ENCODE peak calls at places on chromosomes 5 and 9, in eight cellular contexts. E, L, G, P, F, V, A and C are unnamed samples.

GRCh38 chr9:20084125-20084524 is 295.3 kb upstream of the SLC24A2 start:
- DNase-seq in E (no peak), L (no peak), G (no peak), P (no peak), F (no peak), V (no peak), A (no peak), C (no peak)

GRCh38 chr9:107749787-107750444 is 260.3 kb upstream of the KLF4 start:
- DNase-seq in E (peak), L (peak), G (peak), P (no peak), F (no peak), V (peak), A (peak), C (peak)

GRCh38 chr5:161273410-161273809 is 273.1 kb downstream of the GABRB2 start:
- DNase-seq in E (no peak), L (no peak), G (no peak), P (no peak), F (no peak), V (no peak), A (no peak), C (no peak)

GRCh38 chr5:124961517-124961916 is 215.1 kb upstream of the ZNF608 start:
- DNase-seq in E (no peak), L (no peak), G (no peak), P (no peak), F (no peak), V (no peak), A (no peak), C (no peak)

GRCh38 chr9:105126233-105126632 is 118.2 kb upstream of the SLC44A1 start:
- DNase-seq in E (no peak), L (no peak), G (no peak), P (no peak), F (no peak), V (no peak), A (no peak), C (no peak)

GRCh38 chr9:115855458-115856133 is 298.0 kb upstream of the PAPPA start:
- DNase-seq in E (no peak), L (no peak), G (no peak), P (no peak), F (no peak), V (no peak), A (no peak), C (no peak)

GRCh38 chr5:177966839-177967167 is 29.2 kb downstream of the PROP1 start:
- DNase-seq in E (no peak), L (no peak), G (no peak), P (no peak), F (no peak), V (no peak), A (no peak), C (no peak)

GRCh38 chr9:715743-716400 is 125.6 kb upstream of the DMRT1 start:
- DNase-seq in E (peak), L (no peak), G (no peak), P (no peak), F (no peak), V (peak), A (no peak), C (no peak)

GRCh38 chr5:82494942-82495341 is 216.8 kb upstream of the RPS23 start:
- DNase-seq in E (no peak), L (no peak), G (no peak), P (no peak), F (no peak), V (no peak), A (no peak), C (no peak)

GRCh38 chr5:111043712-111044506 is 27.6 kb upstream of the TSLP start:
- DNase-seq in E (no peak), L (no peak), G (no peak), P (no peak), F (no peak), V (no peak), A (no peak), C (no peak)

GRCh38 chr5:160133071-160133917 is 14.0 kb upstream of the PWWP2A start:
- DNase-seq in E (no peak), L (no peak), G (no peak), P (no peak), F (no peak), V (no peak), A (no peak), C (no peak)

GRCh38 chr5:62475072-62475471 is 62.5 kb downstream of the IPO11 start:
- DNase-seq in E (no peak), L (no peak), G (no peak), P (no peak), F (no peak), V (no peak), A (peak), C (no peak)

GRCh38 chr5:37738057-37738691 is 101.7 kb downstream of the GDNF start:
- DNase-seq in E (no peak), L (no peak), G (no peak), P (no peak), F (no peak), V (peak), A (peak), C (no peak)

GRCh38 chr5:56088431-56088949 is 93.7 kb upstream of the IL6ST start:
- DNase-seq in E (no peak), L (no peak), G (no peak), P (no peak), F (no peak), V (no peak), A (no peak), C (no peak)

GRCh38 chr5:96663608-96664007 is 1.4 kb downstream of the CAST start:
- DNase-seq in E (peak), L (no peak), G (no peak), P (no peak), F (no peak), V (no peak), A (no peak), C (no peak)

GRCh38 chr9:98050351-98050750 is 6.2 kb upstream of the NANS start:
- DNase-seq in E (no peak), L (no peak), G (no peak), P (no peak), F (no peak), V (no peak), A (no peak), C (no peak)

GRCh38 chr9:31637265-31637664 is 747.2 kb upstream of the ACO1 start:
- DNase-seq in E (no peak), L (no peak), G (no peak), P (no peak), F (no peak), V (no peak), A (no peak), C (no peak)

GRCh38 chr5:77806213-77806843 is 30.2 kb upstream of the TBCA start:
- DNase-seq in E (no peak), L (no peak), G (no peak), P (no peak), F (no peak), V (no peak), A (no peak), C (no peak)

GRCh38 chr5:150636391-150637244 is 3.8 kb upstream of the SYNPO start:
- DNase-seq in E (peak), L (peak), G (no peak), P (no peak), F (no peak), V (no peak), A (no peak), C (peak)

GRCh38 chr9:127445851-127446719 is 5.1 kb downstream of the RPL12 start:
- DNase-seq in E (no peak), L (no peak), G (no peak), P (no peak), F (no peak), V (no peak), A (no peak), C (no peak)

GRCh38 chr9:76419782-76420380 is 25.7 kb upstream of the RFK start:
- DNase-seq in E (no peak), L (no peak), G (no peak), P (no peak), F (no peak), V (peak), A (peak), C (no peak)

GRCh38 chr9:69168709-69169217 is 5.3 kb upstream of the TJP2 start:
- DNase-seq in E (peak), L (peak), G (no peak), P (peak), F (no peak), V (peak), A (no peak), C (no peak)

GRCh38 chr5:140673187-140673976 is at the start of gene DND1:
- DNase-seq in E (no peak), L (no peak), G (no peak), P (no peak), F (no peak), V (no peak), A (no peak), C (no peak)

GRCh38 chr5:97297063-97297715 is 114.1 kb upstream of the RIOK2 start:
- DNase-seq in E (no peak), L (peak), G (no peak), P (peak), F (peak), V (peak), A (peak), C (no peak)

GRCh38 chr5:180809403-180810209 is 7.0 kb upstream of the MGAT1 start:
- DNase-seq in E (peak), L (peak), G (peak), P (peak), F (peak), V (peak), A (peak), C (peak)

GRCh38 chr5:103667068-103667467 is 104.5 kb upstream of the NUDT12 start:
- DNase-seq in E (no peak), L (no peak), G (no peak), P (no peak), F (no peak), V (no peak), A (no peak), C (no peak)

GRCh38 chr9:94912700-94913249 is 186.3 kb downstream of the AOPEP start:
- DNase-seq in E (no peak), L (no peak), G (no peak), P (no peak), F (no peak), V (peak), A (peak), C (no peak)

GRCh38 chr5:83983852-83984251 is 263.2 kb upstream of the HAPLN1 start:
- DNase-seq in E (no peak), L (no peak), G (no peak), P (no peak), F (no peak), V (no peak), A (no peak), C (no peak)

GRCh38 chr9:133459476-133460404 is at the start of gene CACFD1:
- DNase-seq in E (peak), L (peak), G (peak), P (peak), F (peak), V (peak), A (peak), C (peak)

GRCh38 chr5:2133080-2133479 is 250.4 kb upstream of the IRX4 start:
- DNase-seq in E (no peak), L (no peak), G (no peak), P (no peak), F (no peak), V (no peak), A (no peak), C (no peak)

GRCh38 chr5:13248236-13248635 is 696.3 kb downstream of the DNAH5 start:
- DNase-seq in E (no peak), L (no peak), G (no peak), P (no peak), F (no peak), V (no peak), A (no peak), C (no peak)

DNA sequence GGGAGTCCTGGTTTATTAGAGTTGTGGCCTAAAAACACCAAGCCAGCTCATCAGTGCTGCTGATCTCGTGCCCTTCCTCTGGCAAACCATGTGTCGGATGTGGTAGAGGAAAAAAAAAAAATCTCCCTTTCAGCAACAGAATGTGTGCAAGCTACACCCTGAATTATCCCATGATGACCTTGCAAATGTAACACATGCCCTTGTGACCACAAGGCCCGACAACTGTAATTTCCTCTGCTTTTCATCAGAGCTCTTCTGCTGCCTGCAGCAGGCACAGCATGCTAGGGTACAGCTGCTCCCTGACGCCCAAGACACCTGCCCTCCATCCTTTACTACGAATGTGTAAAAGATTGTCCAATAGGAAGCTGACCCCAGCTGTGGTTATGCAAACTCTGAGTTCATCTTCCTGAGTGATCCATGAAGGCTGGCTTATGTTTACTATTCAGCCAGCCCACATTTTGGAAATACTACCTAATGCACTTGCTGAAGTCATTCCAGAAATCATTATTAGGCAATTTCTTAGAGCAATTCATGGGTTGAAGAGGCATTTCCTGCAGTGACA is 14.6 kb upstream of the BNC2 start:
- DNase-seq in E (no peak), L (peak), G (no peak), P (no peak), F (no peak), V (no peak), A (no peak), C (peak)
- TF ChIP-seq POLR2AphosphoS5 in E (no peak), L (no peak), G (no peak), P (no peak), F (no peak), V (no peak), A (no peak), C (peak)

GRCh38 chr5:132556511-132557424 is at the start of gene RAD50:
- DNase-seq in E (peak), L (peak), G (peak), P (peak), F (peak), V (peak), A (peak), C (peak)
- TF ChIP-seq POLR2A in E (peak), L (peak), G (peak), P (peak), F (peak), V (peak), A (peak), C (peak)

GRCh38 chr5:65925601-65926275 is 637 bp upstream of the ERBIN start:
- DNase-seq in E (peak), L (peak), G (peak), P (peak), F (peak), V (peak), A (peak), C (peak)
- TF ChIP-seq POLR2AphosphoS5 in E (peak), L (peak), G (peak), P (no peak), F (peak), V (peak), A (peak), C (peak)

GRCh38 chr9:2014148-2014547 is 999 bp upstream of the SMARCA2 start:
- DNase-seq in E (no peak), L (no peak), G (no peak), P (no peak), F (no peak), V (no peak), A (no peak), C (no peak)

GRCh38 chr9:2015581-2016410 is 649 bp downstream of the SMARCA2 start:
- DNase-seq in E (peak), L (peak), G (peak), P (peak), F (peak), V (peak), A (no peak), C (peak)

GRCh38 chr9:2013688-2014087 is 1.5 kb upstream of the SMARCA2 start:
- DNase-seq in E (no peak), L (no peak), G (no peak), P (no peak), F (no peak), V (no peak), A (no peak), C (no peak)

GRCh38 chr9:2016411-2017208 is 1.5 kb downstream of the SMARCA2 start:
- DNase-seq in E (peak), L (peak), G (peak), P (peak), F (peak), V (peak), A (no peak), C (peak)

DNA sequence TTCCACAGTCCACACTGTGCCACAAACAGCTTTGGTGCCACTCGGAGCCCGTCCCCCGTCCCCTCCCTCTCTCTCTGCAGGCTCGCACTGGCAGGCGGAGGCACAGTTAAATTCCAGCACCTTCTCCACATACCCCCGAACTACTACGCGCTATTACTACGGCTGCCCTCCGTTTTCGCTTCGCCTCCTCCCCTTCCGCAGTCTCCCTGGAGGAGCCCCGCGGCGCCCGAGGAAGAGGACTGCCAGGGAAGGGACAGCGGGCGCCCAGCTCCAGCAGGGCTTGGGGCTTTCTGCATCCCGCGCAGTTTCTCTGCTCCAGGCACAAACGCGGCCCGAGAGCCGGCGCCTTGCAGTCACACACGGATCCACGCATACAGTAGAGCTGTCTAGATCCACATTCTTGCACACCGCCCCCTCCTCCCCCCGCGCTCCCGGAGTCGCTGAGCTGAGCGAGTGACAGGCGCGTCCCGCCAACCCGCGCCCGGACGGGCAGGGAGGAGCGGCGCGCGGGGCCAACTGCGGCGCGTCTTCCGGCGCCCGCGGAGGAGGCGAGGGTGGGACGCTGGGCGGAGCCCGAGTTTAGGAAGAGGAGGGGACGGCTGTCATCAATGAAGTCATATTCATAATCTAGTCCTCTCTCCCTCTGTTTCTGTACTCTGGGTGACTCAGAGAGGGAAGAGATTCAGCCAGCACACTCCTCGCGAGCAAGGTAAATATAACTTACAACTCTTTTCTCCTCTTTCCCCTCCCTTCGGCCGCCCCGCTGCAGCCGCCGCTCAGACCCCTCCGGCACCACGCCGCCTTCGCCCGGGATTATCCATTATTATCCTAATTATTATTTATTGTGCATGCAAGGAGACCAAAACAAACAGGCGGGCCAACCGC is at the start of gene SMARCA2:
- DNase-seq in E (peak), L (peak), G (peak), P (peak), F (peak), V (peak), A (peak), C (peak)
- TF ChIP-seq POLR2A in E (peak), L (peak), G (peak), P (peak), F (peak), V (peak), A (no peak), C (peak)

DNA sequence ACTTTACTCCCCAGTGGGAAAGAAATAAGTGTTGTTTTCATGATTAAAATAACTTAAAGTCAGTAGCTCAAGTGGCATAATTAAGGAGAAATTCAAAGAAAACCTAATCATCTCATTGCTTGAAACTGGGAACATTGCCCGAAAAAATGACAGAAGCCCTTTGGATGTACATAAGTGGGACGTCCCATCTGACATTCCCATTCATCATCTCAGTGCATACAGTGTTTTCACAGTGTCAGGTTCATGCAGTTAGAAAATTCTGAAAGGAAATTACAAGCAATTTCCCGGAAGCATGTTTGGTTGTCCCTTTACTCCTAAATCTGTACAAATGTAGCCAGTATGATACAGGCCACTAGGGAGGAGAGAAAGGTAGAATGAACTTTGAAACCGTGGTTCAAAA is 95.6 kb downstream of the ADAMTS16 start:
- DNase-seq in E (no peak), L (no peak), G (no peak), P (no peak), F (no peak), V (no peak), A (no peak), C (no peak)
- TF ChIP-seq POLR2AphosphoS5 in E (no peak), L (no peak), G (no peak), P (no peak), F (no peak), V (no peak), A (no peak), C (no peak)

DNA sequence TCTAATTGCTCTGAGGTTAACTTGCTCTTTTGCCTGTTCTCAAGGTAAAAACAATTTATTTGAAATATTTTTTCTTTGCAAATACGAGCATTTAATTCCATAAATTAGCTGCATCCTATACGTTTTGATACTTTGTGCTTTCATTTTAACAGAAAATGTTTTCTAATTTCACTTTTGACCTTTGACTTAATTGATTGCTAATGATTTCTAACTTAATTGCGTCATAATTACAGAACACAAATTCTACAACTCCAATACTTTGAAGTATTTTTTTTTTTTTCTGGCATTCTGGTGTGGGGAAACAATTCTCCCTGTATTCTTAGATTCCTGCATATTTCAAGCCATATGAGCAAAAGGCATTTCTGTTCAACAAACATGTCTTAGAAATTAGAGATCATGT is 134.0 kb downstream of the ISOC1 start:
- DNase-seq in E (no peak), L (no peak), G (no peak), P (no peak), F (no peak), V (no peak), A (no peak), C (no peak)
- TF ChIP-seq POLR2A in E (no peak), L (no peak), G (no peak), P (no peak), F (no peak), V (no peak), A (no peak), C (no peak)

DNA sequence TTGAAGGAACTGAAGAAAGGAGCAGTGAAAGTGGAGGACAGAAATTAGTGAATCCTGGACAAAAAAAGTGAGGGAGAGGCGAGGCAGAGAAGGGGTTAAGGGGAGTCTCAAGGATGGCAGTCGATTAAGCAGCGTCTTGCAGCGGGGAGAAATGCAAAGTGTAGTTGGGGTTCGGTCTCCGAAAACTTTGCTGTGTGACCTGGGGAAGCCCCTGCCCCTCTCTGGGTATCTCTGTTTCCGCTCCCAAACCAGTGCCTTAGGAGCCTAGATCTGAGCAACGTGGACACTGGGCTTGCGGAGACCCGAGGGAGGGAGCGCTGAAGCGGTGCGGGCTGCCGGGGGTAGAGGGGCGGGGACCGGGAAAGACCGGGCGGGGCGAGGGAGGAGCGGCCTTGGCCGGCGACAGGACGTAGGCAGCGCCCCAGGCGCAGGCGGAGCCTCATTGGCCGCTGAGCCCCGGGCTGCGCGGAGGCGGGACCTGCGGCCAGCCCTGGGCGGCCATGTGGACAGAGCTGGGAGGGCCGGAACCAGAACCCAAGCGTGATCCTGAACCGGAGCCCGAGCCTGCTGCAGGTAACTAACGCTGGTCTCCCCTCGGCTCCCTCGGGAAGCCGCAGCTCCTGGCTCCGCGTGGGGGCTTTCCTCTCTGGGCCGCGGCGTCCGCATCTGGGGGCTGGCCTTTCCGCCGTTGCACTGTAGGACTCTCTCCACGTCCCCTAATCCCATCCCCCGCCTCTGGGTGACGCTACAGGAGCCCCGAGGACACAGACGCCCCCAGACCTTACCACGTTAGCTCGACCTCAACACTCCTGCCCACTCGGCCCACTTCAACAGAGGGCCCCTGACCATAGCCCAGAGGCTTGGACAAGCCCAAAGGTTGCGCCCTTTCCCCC is at the start of gene ALDH1B1:
- DNase-seq in E (peak), L (peak), G (peak), P (peak), F (peak), V (peak), A (peak), C (peak)
- TF ChIP-seq POLR2AphosphoS5 in E (peak), L (peak), G (no peak), P (no peak), F (peak), V (peak), A (peak), C (peak)